ENCODE peak calls at places on chromosomes 5 and 9, in five cellular contexts. D is ovary, L is stomach, B is transverse colon, A is HepG2. F is an unnamed sample.

GRCh38 chr5:145483211-145483610 is 351.9 kb downstream of the PRELID2 start:
- DNase-seq in B (no peak), D (no peak), A (no peak), L (no peak), F (no peak)

GRCh38 chr5:123937230-123937629 is 425.3 kb downstream of the CSNK1G3 start:
- DNase-seq in B (no peak), A (peak), L (no peak), D (no peak), F (peak)

GRCh38 chr9:89478821-89479668 is 18.9 kb downstream of the SEMA4D start:
- DNase-seq in B (peak), D (no peak), L (no peak), A (no peak), F (peak)

GRCh38 chr9:133584559-133585476 is 24.4 kb downstream of the FAM163B start:
- DNase-seq in D (no peak), A (no peak), L (no peak), B (peak), F (no peak)

GRCh38 chr9:97077465-97078295 is 38.7 kb upstream of the CTSV start:
- DNase-seq in B (no peak), D (no peak), L (no peak), A (no peak), F (no peak)

GRCh38 chr9:134800791-134801339 is 79.7 kb upstream of the FCN2 start:
- DNase-seq in L (no peak), D (no peak), A (no peak), B (no peak), F (no peak)

GRCh38 chr9:447230-448025 is 232.8 kb downstream of the DOCK8 start:
- DNase-seq in L (no peak), A (no peak), D (no peak), B (peak), F (no peak)

GRCh38 chr9:108272350-108272899 is 583.4 kb downstream of the ACTL7B start:
- DNase-seq in L (peak), D (peak), B (peak), A (peak), F (peak)

GRCh38 chr5:107668933-107669542 is 1.7 kb downstream of the EFNA5 start:
- DNase-seq in A (no peak), L (peak), D (peak), B (peak), F (no peak)

GRCh38 chr5:135222171-135222681 is 176.8 kb downstream of the MACROH2A1 start:
- DNase-seq in B (peak), L (peak), D (peak), A (no peak), F (peak)

GRCh38 chr5:55923177-55923872 is 71.4 kb downstream of the IL6ST start:
- DNase-seq in D (no peak), L (peak), B (no peak), A (no peak), F (no peak)

GRCh38 chr5:78527925-78528324 is 120.6 kb downstream of the LHFPL2 start:
- DNase-seq in L (no peak), B (no peak), A (no peak), D (no peak), F (no peak)

GRCh38 chr5:169301386-169301930 is 519 bp upstream of the SLIT3 start:
- DNase-seq in B (no peak), A (no peak), L (no peak), D (no peak), F (no peak)

GRCh38 chr9:73149371-73150067 is 2.1 kb upstream of the ANXA1 start:
- DNase-seq in L (no peak), D (no peak), B (no peak), A (no peak), F (no peak)

GRCh38 chr9:134469041-134469875 is 143.0 kb downstream of the RXRA start:
- DNase-seq in L (no peak), A (no peak), D (peak), B (peak), F (peak)

GRCh38 chr9:112648624-112649023 is 69.3 kb downstream of the INIP start:
- DNase-seq in B (no peak), D (no peak), A (no peak), L (no peak), F (no peak)

GRCh38 chr9:5593904-5594303 is 35.0 kb upstream of the RIC1 start:
- DNase-seq in A (no peak), L (no peak), D (no peak), B (no peak), F (no peak)

GRCh38 chr5:173452098-173452497 is 123.9 kb upstream of the STC2 start:
- DNase-seq in A (peak), L (no peak), D (no peak), B (no peak), F (no peak)
- TF ChIP-seq EP300 in A (no peak), L (no peak), D (no peak), B (no peak), F (no peak)

GRCh38 chr5:72440207-72440638 is 67.0 kb downstream of the ZNF366 start:
- DNase-seq in B (no peak), D (no peak), L (no peak), A (no peak), F (no peak)
- TF ChIP-seq EP300 in B (no peak), D (no peak), L (no peak), A (no peak), F (no peak)

GRCh38 chr9:95807326-95807947 is 68.1 kb upstream of the ERCC6L2 start:
- DNase-seq in L (peak), B (no peak), A (peak), D (peak), F (peak)
- TF ChIP-seq EP300 in L (peak), B (no peak), A (no peak), D (no peak), F (no peak)

GRCh38 chr5:88870280-88870679 is 12.7 kb downstream of the MEF2C start:
- DNase-seq in A (no peak), B (no peak), D (no peak), L (no peak), F (no peak)
- TF ChIP-seq EP300 in A (no peak), B (no peak), D (no peak), L (no peak), F (no peak)

DNA sequence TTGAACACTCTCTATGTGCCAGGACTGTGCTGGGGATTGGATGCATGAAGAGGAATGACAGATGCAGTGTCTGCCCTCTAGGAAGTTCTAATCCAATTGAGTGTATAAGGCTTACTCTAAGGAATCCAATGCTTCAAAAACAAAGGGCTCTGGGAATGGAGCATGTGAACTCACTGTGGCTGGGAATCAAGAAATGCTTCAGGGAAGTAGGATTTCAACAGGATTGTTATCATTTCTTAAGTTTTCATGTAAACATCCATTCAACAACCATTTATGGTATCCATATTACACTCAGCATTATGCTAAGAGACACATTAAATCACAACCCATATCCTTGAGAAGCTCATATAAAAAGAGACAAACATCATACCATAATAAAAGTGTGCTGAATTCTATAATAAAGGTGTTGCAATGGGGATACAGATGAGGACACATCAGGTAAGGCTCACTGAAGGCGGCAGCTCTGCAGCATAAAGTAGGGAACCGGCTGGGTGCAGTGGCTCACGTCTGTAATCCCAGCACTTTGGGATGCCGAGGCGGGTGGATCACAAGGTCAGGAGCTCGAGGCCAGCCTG is 11.3 kb downstream of the SIL1 start:
- DNase-seq in A (no peak), B (peak), L (no peak), D (no peak), F (no peak)
- TF ChIP-seq EP300 in A (no peak), B (no peak), L (no peak), D (no peak), F (no peak)

GRCh38 chr5:147349241-147349640 is 114.4 kb downstream of the STK32A start:
- DNase-seq in A (no peak), L (no peak), B (no peak), D (no peak), F (no peak)
- TF ChIP-seq EP300 in A (no peak), L (no peak), B (no peak), D (no peak), F (no peak)

GRCh38 chr5:10365800-10366199 is 12.3 kb downstream of the MARCHF6 start:
- DNase-seq in A (no peak), D (no peak), L (no peak), B (no peak), F (no peak)
- TF ChIP-seq EP300 in A (no peak), D (no peak), L (no peak), B (no peak), F (no peak)

F was measured in sigmoid colon.